ENCODE peak calls at places on chromosomes 16 and 17, in seven cellular contexts. A is GM23338, I is tibial artery, C is left ventricle myocardium inferior, P is endodermal cell, V is upper lobe of right lung, M is adrenal gland. Y is an unnamed sample.

GRCh38 chr16:88482630-88483391 is 29.7 kb downstream of the ZFPM1 start:
- DNase-seq in C (no peak), I (no peak), A (no peak), P (peak; percentile 49), M (no peak), V (no peak), Y (no peak)

GRCh38 chr16:11100239-11100750 is 155.7 kb downstream of the SOCS1 start:
- DNase-seq in P (peak; percentile 92), C (peak; percentile 62), M (no peak), I (peak; percentile 67), V (no peak), A (peak; percentile 68), Y (no peak)

GRCh38 chr16:79312502-79312901 is 288.0 kb downstream of the MAF start:
- DNase-seq in A (no peak), M (no peak), C (no peak), V (no peak), I (no peak), P (no peak), Y (no peak)

GRCh38 chr17:2302740-2303277 is 776 bp downstream of the SMG6 start:
- DNase-seq in P (peak; percentile 73), A (no peak), V (no peak), M (no peak), I (no peak), C (no peak), Y (no peak)

GRCh38 chr16:50664270-50664669 is 16.8 kb downstream of the SNX20 start:
- DNase-seq in I (no peak), M (no peak), P (no peak), A (no peak), C (no peak), V (no peak), Y (no peak)

GRCh38 chr17:70073326-70073725 is 1.7 kb upstream of the KCNJ16 start:
- DNase-seq in C (no peak), M (no peak), P (no peak), A (no peak), V (no peak), I (no peak), Y (no peak)

GRCh38 chr17:79465011-79466006 is 145.5 kb downstream of the RBFOX3 start:
- DNase-seq in P (no peak), V (no peak), A (no peak), I (no peak), C (no peak), M (no peak), Y (no peak)

GRCh38 chr17:43010667-43011308 is 4.2 kb downstream of the IFI35 start:
- DNase-seq in I (no peak), A (no peak), P (no peak), V (no peak), M (peak; percentile 63), C (no peak), Y (no peak)

GRCh38 chr17:68101992-68102758 is 66.6 kb downstream of the KPNA2 start:
- DNase-seq in C (no peak), M (peak; percentile 26), P (peak; percentile 67), V (no peak), A (peak; percentile 10), I (peak; percentile 30), Y (no peak)

GRCh38 chr17:74212913-74213791 is at the start of gene TTYH2:
- DNase-seq in P (peak; percentile 96), C (peak; percentile 89), I (peak; percentile 92), M (peak; percentile 93), A (peak; percentile 91), V (peak; percentile 94), Y (no peak)

GRCh38 chr17:56602292-56603130 is 9.0 kb downstream of the NOG start:
- DNase-seq in I (no peak), V (no peak), M (no peak), P (no peak), C (no peak), A (no peak), Y (no peak)

GRCh38 chr17:69607162-69607834 is 192.8 kb downstream of the MAP2K6 start:
- DNase-seq in V (peak; percentile 78), P (peak; percentile 89), M (peak; percentile 72), C (peak; percentile 77), I (peak; percentile 79), A (peak; percentile 80), Y (no peak)

GRCh38 chr16:60217787-60218186 is 1483.7 kb upstream of the GOT2 start:
- DNase-seq in C (no peak), V (no peak), A (peak; percentile 46), M (no peak), P (peak; percentile 51), I (no peak), Y (no peak)

GRCh38 chr16:48479955-48480354 is 94.7 kb upstream of the SIAH1 start:
- DNase-seq in C (no peak), V (no peak), A (no peak), P (no peak), M (no peak), I (no peak), Y (no peak)

GRCh38 chr16:11497329-11497805 is 89.4 kb downstream of the LITAF start:
- DNase-seq in M (peak; percentile 97), P (peak; percentile 83), V (peak; percentile 93), I (peak; percentile 96), C (peak; percentile 89), A (peak; percentile 74), Y (peak; percentile 98)

GRCh38 chr16:53949716-53950410 is 245.9 kb downstream of the FTO start:
- DNase-seq in A (no peak), I (no peak), V (no peak), C (no peak), M (no peak), P (no peak), Y (no peak)

GRCh38 chr17:76544916-76545365 is 5.1 kb downstream of the PRCD start:
- DNase-seq in C (no peak), A (no peak), V (no peak), P (no peak), I (no peak), M (no peak), Y (no peak)

GRCh38 chr16:4852221-4852872 is 5.1 kb downstream of the UBN1 start:
- DNase-seq in C (no peak), I (no peak), A (no peak), P (no peak), V (no peak), M (peak; percentile 55), Y (no peak)
- H3K36me3 ChIP-seq in C (peaks cover 45% of the 10 kb centered on the region), I (peaks cover 42% of the 10 kb centered on the region), A (peaks cover 19% of the 10 kb centered on the region), P (peaks cover 39% of the 10 kb centered on the region), V (peaks cover 48% of the 10 kb centered on the region), M (peaks cover 25% of the 10 kb centered on the region), Y (peaks cover 56% of the 10 kb centered on the region)

GRCh38 chr16:2057438-2057837 is 9.7 kb downstream of the TSC2 start:
- DNase-seq in V (no peak), M (no peak), I (no peak), C (no peak), P (no peak), A (no peak), Y (no peak)
- H3K36me3 ChIP-seq in V (peaks cover 60% of the 10 kb centered on the region), M (peaks cover 63% of the 10 kb centered on the region), I (peaks cover 77% of the 10 kb centered on the region), C (peaks cover 83% of the 10 kb centered on the region), P (peaks cover under 1% of the 10 kb centered on the region), A (no peaks in the 10 kb centered on the region), Y (peaks cover 19% of the 10 kb centered on the region)

DNA sequence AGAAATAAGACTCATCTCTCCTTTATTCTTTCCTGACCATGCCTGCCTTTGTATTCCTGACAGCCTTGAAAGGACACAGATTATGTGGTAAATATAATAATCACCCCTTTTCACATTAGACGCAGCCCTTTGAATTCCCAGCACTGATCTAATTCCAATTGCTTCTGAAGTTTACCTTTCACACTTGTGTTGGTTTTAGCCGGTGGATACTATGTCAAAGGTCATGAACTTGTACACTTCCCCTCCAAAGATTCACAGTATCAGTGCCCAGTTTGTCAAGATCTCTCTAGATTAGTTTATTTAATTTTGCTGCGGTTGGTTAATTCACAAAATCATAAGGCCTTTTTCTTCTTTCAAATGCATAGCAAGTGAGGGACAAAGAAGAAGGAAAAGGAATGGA is 174.5 kb upstream of the TBX2 start:
- DNase-seq in A (no peak), I (no peak), P (no peak), C (no peak), M (no peak), V (no peak), Y (no peak)
- H3K36me3 ChIP-seq in A (no peaks in the 10 kb centered on the region), I (no peaks in the 10 kb centered on the region), P (no peaks in the 10 kb centered on the region), C (no peaks in the 10 kb centered on the region), M (no peaks in the 10 kb centered on the region), V (no peaks in the 10 kb centered on the region), Y (no peaks in the 10 kb centered on the region)

GRCh38 chr17:50191070-50192045 is 10.1 kb downstream of the COL1A1 start:
- DNase-seq in P (no peak), A (no peak), V (no peak), M (no peak), I (no peak), C (no peak), Y (no peak)
- H3K36me3 ChIP-seq in P (peaks cover 15% of the 10 kb centered on the region), A (no peaks in the 10 kb centered on the region), V (peaks cover 74% of the 10 kb centered on the region), M (peaks cover 12% of the 10 kb centered on the region), I (peaks cover 99% of the 10 kb centered on the region), C (peaks cover 95% of the 10 kb centered on the region), Y (peaks cover 9% of the 10 kb centered on the region)

GRCh38 chr16:18841833-18842525 is 40.6 kb upstream of the ARL6IP1 start:
- DNase-seq in P (no peak), A (no peak), V (no peak), C (no peak), I (no peak), M (no peak), Y (no peak)
- H3K36me3 ChIP-seq in P (peaks cover 93% of the 10 kb centered on the region), A (peaks cover 72% of the 10 kb centered on the region), V (peaks cover 92% of the 10 kb centered on the region), C (peaks cover 90% of the 10 kb centered on the region), I (peaks cover 75% of the 10 kb centered on the region), M (peaks cover 77% of the 10 kb centered on the region), Y (peaks cover 94% of the 10 kb centered on the region)

GRCh38 chr17:40415390-40415789 is 2.3 kb downstream of the TOP2A start:
- DNase-seq in I (no peak), C (no peak), P (no peak), A (peak; percentile 64), V (no peak), M (no peak), Y (no peak)
- H3K36me3 ChIP-seq in I (no peaks in the 10 kb centered on the region), C (no peaks in the 10 kb centered on the region), P (peaks cover 50% of the 10 kb centered on the region), A (peaks cover 46% of the 10 kb centered on the region), V (no peaks in the 10 kb centered on the region), M (no peaks in the 10 kb centered on the region), Y (peaks cover 64% of the 10 kb centered on the region)

DNA sequence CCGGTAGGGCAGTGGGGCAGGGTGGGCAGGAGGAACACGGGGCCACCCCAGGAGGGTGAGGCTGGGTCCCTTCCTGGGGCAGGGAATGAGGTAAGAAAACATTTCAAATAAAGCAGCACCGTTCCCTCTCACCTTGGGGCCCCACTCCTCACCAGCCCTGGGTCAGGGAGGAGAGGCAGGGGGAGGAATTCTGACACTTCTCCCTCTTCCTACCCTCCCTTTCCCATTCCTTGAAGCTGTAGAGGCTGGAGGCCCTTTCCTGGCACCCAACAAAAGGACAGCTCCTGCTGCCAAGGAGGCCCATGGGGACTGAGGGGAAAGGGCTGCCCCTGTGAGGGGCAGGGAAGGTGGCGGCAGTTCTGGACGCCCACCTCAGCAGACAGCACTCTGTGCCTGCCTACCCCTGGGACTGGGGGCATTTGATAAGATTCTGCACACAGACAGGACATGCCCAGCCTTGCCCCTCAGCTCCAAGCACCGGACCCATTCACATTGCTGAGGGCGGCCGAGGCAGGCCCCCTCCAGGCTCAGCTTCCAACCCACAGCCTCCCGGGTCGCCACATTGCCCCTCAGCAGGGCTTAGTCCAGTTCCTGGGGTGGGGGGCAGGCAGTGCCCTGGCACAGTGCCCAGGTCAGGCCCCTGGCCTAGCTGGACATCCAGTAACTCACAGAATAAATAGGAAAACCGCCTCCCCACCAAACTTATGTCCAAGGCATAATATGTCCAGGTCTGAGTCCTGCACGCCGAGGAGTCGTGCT is 6.2 kb downstream of the ATXN7L3 start:
- DNase-seq in P (no peak), V (no peak), A (no peak), M (no peak), I (no peak), C (no peak), Y (no peak)
- H3K36me3 ChIP-seq in P (peaks cover 70% of the 10 kb centered on the region), V (peaks cover 72% of the 10 kb centered on the region), A (peaks cover 12% of the 10 kb centered on the region), M (peaks cover 69% of the 10 kb centered on the region), I (peaks cover 62% of the 10 kb centered on the region), C (peaks cover 80% of the 10 kb centered on the region), Y (peaks cover 65% of the 10 kb centered on the region)

GRCh38 chr16:72264776-72265175 is 92.8 kb upstream of the PMFBP1 start:
- DNase-seq in V (no peak), A (no peak), C (no peak), P (no peak), M (no peak), I (no peak), Y (no peak)
- H3K36me3 ChIP-seq in V (no peaks in the 10 kb centered on the region), A (no peaks in the 10 kb centered on the region), C (no peaks in the 10 kb centered on the region), P (no peaks in the 10 kb centered on the region), M (no peaks in the 10 kb centered on the region), I (no peaks in the 10 kb centered on the region), Y (no peaks in the 10 kb centered on the region)